ENCODE peak calls at places on chromosomes 12 and 14, in eight cellular contexts. Y, U, J, H, W, D, T and Q are unnamed samples. For H3K4me1, the result is how much of the 10 kb centered on the place peaks cover.

GRCh38 chr14:29926701-29927595 is 699 bp downstream of the PRKD1 start:
- DNase-seq in Y (peak), U (peak), J (peak), H (peak), W (peak), D (peak), T (peak), Q (peak)

GRCh38 chr14:82047777-82048470 is 514.3 kb upstream of the SEL1L start:
- DNase-seq in Y (no peak), U (no peak), J (no peak), H (no peak), W (no peak), D (no peak), T (no peak), Q (no peak)

GRCh38 chr14:104599446-104599845 is 5.1 kb downstream of the TMEM179 start:
- DNase-seq in Y (no peak), U (no peak), J (no peak), H (no peak), W (no peak), D (no peak), T (no peak), Q (peak)

GRCh38 chr12:111841236-111841749 is 735 bp upstream of the MAPKAPK5 start:
- DNase-seq in Y (no peak), U (no peak), J (no peak), H (no peak), W (no peak), D (no peak), T (no peak), Q (no peak)

GRCh38 chr14:74014299-74014698 is 4.8 kb downstream of the ENTPD5 start:
- DNase-seq in Y (peak), U (no peak), J (no peak), H (no peak), W (no peak), D (no peak), T (no peak), Q (no peak)

GRCh38 chr12:52372216-52373154 is 5.2 kb upstream of the KRT85 start:
- DNase-seq in Y (peak), U (peak), J (peak), H (peak), W (peak), D (peak), T (peak), Q (peak)

GRCh38 chr14:83085141-83085540 is 1551.5 kb upstream of the SEL1L start:
- DNase-seq in Y (no peak), U (no peak), J (no peak), H (no peak), W (no peak), D (no peak), T (no peak), Q (no peak)

GRCh38 chr14:37830271-37830670 is 234.8 kb downstream of the TTC6 start:
- DNase-seq in Y (no peak), U (no peak), J (no peak), H (no peak), W (no peak), D (no peak), T (no peak), Q (no peak)

GRCh38 chr14:96205994-96206392 is 1.4 kb downstream of the BDKRB2 start:
- DNase-seq in Y (no peak), U (no peak), J (no peak), H (no peak), W (no peak), D (no peak), T (no peak), Q (no peak)

GRCh38 chr14:87073880-87074570 is 919.0 kb downstream of the GALC start:
- DNase-seq in Y (no peak), U (no peak), J (no peak), H (no peak), W (no peak), D (no peak), T (no peak), Q (no peak)

GRCh38 chr12:104137902-104138746 is at the start of gene NFYB:
- DNase-seq in Y (peak), U (peak), J (peak), H (peak), W (peak), D (peak), T (peak), Q (peak)

GRCh38 chr12:599756-600155 is 63.5 kb downstream of the NINJ2 start:
- DNase-seq in Y (no peak), U (no peak), J (no peak), H (peak), W (no peak), D (no peak), T (no peak), Q (no peak)

GRCh38 chr12:83823386-83824045 is 1089.1 kb downstream of the SLC6A15 start:
- DNase-seq in Y (peak), U (no peak), J (peak), H (no peak), W (no peak), D (peak), T (peak), Q (peak)

GRCh38 chr14:72243894-72244293 is 311.7 kb downstream of the RGS6 start:
- DNase-seq in Y (no peak), U (no peak), J (no peak), H (no peak), W (no peak), D (no peak), T (no peak), Q (no peak)

GRCh38 chr12:38350342-38351181 is 34.0 kb downstream of the ALG10B start:
- DNase-seq in Y (no peak), U (no peak), J (no peak), H (no peak), W (no peak), D (no peak), T (no peak), Q (no peak)

GRCh38 chr12:7060353-7060954 is at the start of gene C1S:
- DNase-seq in Y (peak), U (peak), J (peak), H (peak), W (peak), D (peak), T (peak), Q (peak)

GRCh38 chr12:91139981-91140659 is 28.8 kb upstream of the LUM start:
- DNase-seq in Y (no peak), U (no peak), J (no peak), H (no peak), W (no peak), D (no peak), T (no peak), Q (no peak)

GRCh38 chr12:5904441-5904840 is 40.6 kb downstream of the ANO2 start:
- DNase-seq in Y (no peak), U (no peak), J (no peak), H (no peak), W (no peak), D (no peak), T (no peak), Q (no peak)

GRCh38 chr14:83714141-83714540 is 1815.8 kb upstream of the FLRT2 start:
- DNase-seq in Y (no peak), U (no peak), J (no peak), H (no peak), W (no peak), D (no peak), T (no peak), Q (no peak)

GRCh38 chr14:24127673-24128072 is 2.8 kb upstream of the FITM1 start:
- DNase-seq in Y (no peak), U (no peak), J (no peak), H (no peak), W (no peak), D (no peak), T (no peak), Q (no peak)

GRCh38 chr12:91098942-91099341 is 12.4 kb downstream of the LUM start:
- DNase-seq in Y (no peak), U (no peak), J (no peak), H (no peak), W (peak), D (no peak), T (no peak), Q (no peak)

GRCh38 chr12:3083241-3083921 is 6.2 kb downstream of the TSPAN9 start:
- DNase-seq in Y (no peak), U (no peak), J (no peak), H (no peak), W (no peak), D (no peak), T (no peak), Q (no peak)
- H3K4me1 ChIP-seq in Y (under half), U (under half), J (under half), H (under half), W (under half), D (under half), T (under half), Q (under half)

GRCh38 chr14:99887407-99887806 is 94.2 kb downstream of the EML1 start:
- DNase-seq in Y (no peak), U (no peak), J (no peak), H (no peak), W (no peak), D (no peak), T (no peak), Q (no peak)

GRCh38 chr14:99889268-99889667 is 96.1 kb downstream of the EML1 start:
- DNase-seq in Y (no peak), U (no peak), J (no peak), H (no peak), W (no peak), D (no peak), T (no peak), Q (no peak)

GRCh38 chr14:99883866-99884650 is 90.8 kb downstream of the EML1 start:
- DNase-seq in Y (no peak), U (no peak), J (no peak), H (no peak), W (no peak), D (no peak), T (no peak), Q (no peak)

GRCh38 chr14:99884834-99885648 is 91.8 kb downstream of the EML1 start:
- DNase-seq in Y (no peak), U (peak), J (no peak), H (peak), W (peak), D (peak), T (no peak), Q (no peak)

GRCh38 chr14:99885649-99885958 is 92.4 kb downstream of the EML1 start:
- DNase-seq in Y (no peak), U (no peak), J (no peak), H (no peak), W (no peak), D (no peak), T (no peak), Q (no peak)
- TF ChIP-seq CTCF in Y (no peak), U (no peak), J (no peak), H (peak), W (no peak), D (no peak), T (no peak), Q (no peak)

GRCh38 chr12:11758087-11758837 is 108.8 kb downstream of the ETV6 start:
- DNase-seq in Y (no peak), U (no peak), J (no peak), H (no peak), W (peak), D (no peak), T (no peak), Q (no peak)

GRCh38 chr12:11758838-11759509 is 109.5 kb downstream of the ETV6 start:
- DNase-seq in Y (peak), U (no peak), J (peak), H (no peak), W (peak), D (no peak), T (no peak), Q (no peak)

GRCh38 chr12:11761869-11762567 is 112.5 kb downstream of the ETV6 start:
- DNase-seq in Y (no peak), U (no peak), J (peak), H (no peak), W (no peak), D (no peak), T (no peak), Q (no peak)

GRCh38 chr12:11757531-11757930 is 108.1 kb downstream of the ETV6 start:
- DNase-seq in Y (no peak), U (no peak), J (peak), H (no peak), W (no peak), D (no peak), T (no peak), Q (no peak)

GRCh38 chr12:11759894-11760293 is 110.4 kb downstream of the ETV6 start:
- DNase-seq in Y (no peak), U (no peak), J (no peak), H (no peak), W (no peak), D (no peak), T (no peak), Q (no peak)
- TF ChIP-seq POLR2A in Y (no peak), U (no peak), J (no peak), H (no peak), W (no peak), D (no peak), T (no peak), Q (no peak)

DNA sequence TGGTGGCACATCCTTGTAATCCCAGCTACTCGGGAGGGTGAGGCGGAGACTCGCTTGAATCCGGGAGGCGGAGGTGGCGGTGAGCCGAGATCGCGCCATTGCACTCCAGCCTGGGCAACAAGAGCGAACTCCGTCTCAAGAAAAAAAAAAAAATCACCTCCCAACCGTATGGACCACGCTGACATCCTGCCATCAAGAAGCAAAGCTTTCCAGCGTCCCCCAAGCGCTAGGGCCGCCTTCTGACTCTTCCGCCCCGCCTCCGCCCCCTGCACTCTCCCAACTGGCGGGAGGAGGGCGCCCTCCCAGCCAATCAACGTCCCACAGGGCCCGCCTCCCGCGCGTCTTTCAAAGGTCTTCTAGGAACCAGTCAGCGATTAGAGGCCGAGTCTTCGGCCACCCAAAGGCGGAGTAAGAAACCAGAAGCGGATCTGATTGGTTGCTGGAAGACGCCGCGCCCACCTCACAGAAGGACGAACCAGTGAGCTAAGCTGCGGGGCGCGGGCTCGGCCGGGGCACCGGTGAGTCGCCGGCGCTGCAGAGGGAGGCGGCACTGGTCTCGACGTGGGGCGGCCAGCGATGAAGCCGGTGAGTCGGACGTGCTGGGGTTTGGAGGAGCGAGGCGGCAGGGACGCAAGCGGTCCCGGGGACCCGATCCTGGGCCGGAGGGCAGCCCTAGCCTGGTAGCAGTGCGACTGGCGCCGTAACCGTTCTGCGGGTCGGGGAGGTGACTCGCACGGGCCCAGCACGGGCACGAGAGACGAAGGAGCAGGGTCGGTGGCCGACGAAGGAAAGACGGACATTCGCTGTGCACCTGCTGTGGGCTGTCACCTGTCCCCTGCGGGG is at the start of gene CDKN3:
- DNase-seq in Y (peak), U (peak), J (peak), H (peak), W (peak), D (peak), T (peak), Q (peak)
- H3K4me1 ChIP-seq in Y (under half), U (under half), J (under half), H (under half), W (under half), D (under half), T (under half), Q (under half)

GRCh38 chr12:71754461-71755145 is at the start of gene RAB21:
- DNase-seq in Y (peak), U (peak), J (peak), H (peak), W (peak), D (peak), T (peak), Q (peak)
- TF ChIP-seq CTCF in Y (peak), U (no peak), J (peak), H (no peak), W (peak), D (peak), T (peak), Q (peak)

GRCh38 chr14:75985618-75986438 is at the start of gene IFT43:
- DNase-seq in Y (peak), U (peak), J (peak), H (peak), W (peak), D (peak), T (peak), Q (peak)
- TF ChIP-seq POLR2A in Y (peak), U (peak), J (peak), H (peak), W (peak), D (no peak), T (peak), Q (no peak)

GRCh38 chr12:24943947-24944597 is 4.8 kb downstream of the BCAT1 start:
- DNase-seq in Y (no peak), U (no peak), J (no peak), H (no peak), W (no peak), D (no peak), T (no peak), Q (no peak)

GRCh38 chr12:24947541-24948451 is 1.1 kb downstream of the BCAT1 start:
- DNase-seq in Y (no peak), U (no peak), J (no peak), H (no peak), W (no peak), D (no peak), T (no peak), Q (no peak)

GRCh38 chr12:24945039-24945438 is 3.9 kb downstream of the BCAT1 start:
- DNase-seq in Y (no peak), U (no peak), J (no peak), H (no peak), W (no peak), D (no peak), T (no peak), Q (no peak)

GRCh38 chr12:24944598-24944975 is 4.3 kb downstream of the BCAT1 start:
- DNase-seq in Y (no peak), U (no peak), J (no peak), H (no peak), W (no peak), D (no peak), T (no peak), Q (no peak)

DNA sequence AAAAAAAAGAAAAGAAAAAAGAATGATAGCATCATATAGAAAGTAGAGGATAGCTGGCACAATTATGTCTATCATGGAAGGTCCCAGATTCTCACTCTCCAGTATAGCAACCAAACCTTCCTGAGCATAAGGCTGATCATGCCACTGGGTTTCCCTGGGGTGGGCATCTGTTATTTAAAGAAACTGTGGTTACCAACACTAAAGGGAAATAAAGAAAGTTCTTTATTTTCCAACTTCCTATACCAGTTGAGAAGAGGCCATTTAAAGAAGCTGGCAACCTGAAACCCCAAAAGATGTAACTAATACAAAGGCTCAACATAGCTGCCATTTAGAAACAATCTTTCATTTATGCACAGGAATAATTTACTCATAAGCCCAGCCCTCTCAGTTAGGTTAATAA is 3.1 kb downstream of the BCAT1 start:
- DNase-seq in Y (no peak), U (no peak), J (no peak), H (no peak), W (no peak), D (no peak), T (no peak), Q (no peak)
- H3K4me1 ChIP-seq in Y (under half), U (under half), J (under half), H (under half), W (under half), D (under half), T (half or more), Q (under half)